ENCODE peak calls at places on chromosomes 11 and 22, in five cellular contexts. Y, J, N, T and U are unnamed samples. For H3K9me2 and H3K4me1, the result is how much of the 10 kb centered on the place peaks cover.

GRCh38 chr11:31808721-31809542 is 2.2 kb downstream of the PAX6 start:
- DNase-seq in Y (peak), J (no peak), N (peak), T (no peak), U (no peak)

GRCh38 chr22:20988573-20989322 is 6.7 kb downstream of the LZTR1 start:
- DNase-seq in Y (peak), J (no peak), N (no peak), T (no peak), U (no peak)

GRCh38 chr11:80958414-80958813 is 1517.6 kb upstream of the TENM4 start:
- DNase-seq in Y (no peak), J (peak), N (peak), T (no peak), U (no peak)

GRCh38 chr11:118961591-118961990 is 5.5 kb downstream of the UPK2 start:
- DNase-seq in Y (peak), J (no peak), N (no peak), T (no peak), U (no peak)

GRCh38 chr11:88179141-88179540 is 3.9 kb upstream of the RAB38 start:
- DNase-seq in Y (no peak), J (peak), N (peak), T (no peak), U (no peak)

GRCh38 chr11:5922749-5923426 is 19.2 kb upstream of the OR56A3 start:
- DNase-seq in Y (no peak), J (peak), N (peak), T (peak), U (no peak)

GRCh38 chr11:107385361-107385982 is 72.2 kb downstream of the CWF19L2 start:
- DNase-seq in Y (no peak), J (peak), N (peak), T (peak), U (no peak)

GRCh38 chr11:129352627-129353026 is 23.0 kb upstream of the BARX2 start:
- DNase-seq in Y (no peak), J (no peak), N (no peak), T (no peak), U (peak)

GRCh38 chr11:26201411-26201810 is 130.5 kb upstream of the ANO3 start:
- DNase-seq in Y (no peak), J (peak), N (peak), T (no peak), U (no peak)

DNA sequence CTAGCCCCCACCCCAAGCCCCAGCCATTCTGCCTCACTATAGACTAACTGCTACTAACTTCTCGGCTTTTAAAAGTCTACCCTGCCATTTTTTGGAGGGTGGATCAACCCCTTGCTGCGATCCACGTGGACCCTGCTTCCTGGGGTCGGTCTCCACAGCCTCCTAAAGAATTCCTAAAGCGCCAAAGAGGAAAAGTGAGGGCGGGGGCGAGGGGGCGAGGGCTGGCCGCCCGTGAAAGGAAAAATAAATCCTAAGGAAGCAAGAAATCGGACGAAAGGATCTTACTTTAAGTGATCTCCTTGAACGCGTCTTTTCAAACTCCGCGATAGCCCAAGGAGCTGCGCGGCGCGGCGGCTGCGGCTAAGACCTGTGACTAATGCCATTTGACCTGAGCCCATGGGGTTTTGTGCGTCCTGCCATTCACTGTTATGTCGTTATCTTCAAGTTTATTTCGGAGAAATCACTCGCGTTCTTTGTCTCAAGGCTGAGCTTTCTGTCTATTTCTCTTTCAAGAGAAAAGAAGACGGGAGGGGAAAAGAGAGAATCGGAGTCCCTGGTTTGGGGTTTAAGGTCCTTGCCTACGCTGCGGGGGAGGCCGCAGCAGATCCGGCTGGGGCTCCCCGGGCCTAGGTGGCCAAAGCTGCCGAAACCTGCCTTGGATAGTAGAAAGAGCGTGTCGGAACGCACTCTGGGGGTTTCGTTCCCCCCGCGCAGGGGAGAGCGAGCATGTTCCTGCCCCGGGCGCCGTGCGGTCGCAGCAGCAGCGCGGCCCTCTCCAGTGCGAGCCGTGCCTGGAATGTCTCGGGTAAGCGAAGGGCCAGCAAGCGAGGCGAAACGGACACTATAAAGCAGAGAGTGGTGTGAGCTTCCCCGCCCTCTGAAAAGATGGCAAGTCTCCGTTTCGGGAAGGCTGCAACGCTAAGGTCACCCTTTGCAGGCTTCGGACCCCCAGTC is 2.8 kb upstream of the DBX1 start:
- DNase-seq in Y (peak), J (peak), N (no peak), T (no peak), U (no peak)
- TF ChIP-seq EZH2 in Y (peak), J (peak), N (no peak), T (no peak), U (no peak)

GRCh38 chr11:92671081-92671480 is 298.4 kb upstream of the MTNR1B start:
- DNase-seq in Y (no peak), J (no peak), N (no peak), T (no peak), U (no peak)

GRCh38 chr11:92662580-92662979 is 306.9 kb upstream of the MTNR1B start:
- DNase-seq in Y (no peak), J (no peak), N (no peak), T (no peak), U (no peak)

GRCh38 chr11:92670293-92670890 is 299.1 kb upstream of the MTNR1B start:
- DNase-seq in Y (peak), J (no peak), N (no peak), T (no peak), U (no peak)

GRCh38 chr11:92663539-92663938 is 305.9 kb upstream of the MTNR1B start:
- DNase-seq in Y (no peak), J (peak), N (no peak), T (no peak), U (no peak)

DNA sequence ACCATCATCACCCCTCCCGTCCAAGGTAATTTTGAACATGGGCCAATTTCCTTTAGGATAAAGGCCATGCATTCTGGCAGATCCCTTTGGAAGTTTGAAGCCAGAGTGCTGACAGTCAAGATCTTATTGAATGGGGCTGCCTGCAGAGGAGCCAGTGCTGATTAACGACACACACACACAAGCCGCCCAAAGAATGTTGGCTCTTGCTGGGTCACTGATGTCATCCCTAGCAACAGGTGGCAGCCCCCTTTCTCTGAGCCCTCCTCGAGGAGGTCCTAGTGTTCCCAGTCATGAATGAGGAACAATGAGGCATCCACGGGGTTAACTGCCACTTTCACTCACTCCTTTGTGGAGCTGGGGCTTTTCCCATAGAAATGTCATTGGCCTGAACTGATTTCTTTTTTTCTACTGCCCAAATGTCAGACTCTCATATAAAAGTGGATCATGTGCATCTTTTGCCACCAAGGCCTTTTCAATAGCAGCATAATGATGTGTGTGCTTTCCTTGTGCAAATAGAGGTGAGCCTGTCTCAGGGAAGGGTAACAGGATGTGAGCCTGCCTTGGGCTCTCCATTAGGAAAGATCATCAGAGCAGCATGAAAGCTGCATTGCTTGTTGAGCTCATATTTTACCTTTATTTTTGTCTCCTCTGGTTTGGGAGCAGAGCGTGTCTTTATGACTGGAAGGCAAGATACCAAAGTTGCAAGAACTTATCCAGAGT is 301.8 kb upstream of the MTNR1B start:
- DNase-seq in Y (peak), J (no peak), N (no peak), T (no peak), U (no peak)
- H3K9me2 ChIP-seq in Y (under half), J (under half), N (under half), T (under half), U (under half)

GRCh38 chr11:65430406-65431217 is 8.0 kb downstream of the NEAT1 start:
- DNase-seq in Y (no peak), J (peak), N (peak), T (no peak), U (peak)

GRCh38 chr11:65431452-65432132 is 9.0 kb downstream of the NEAT1 start:
- DNase-seq in Y (no peak), J (peak), N (no peak), T (no peak), U (peak)

GRCh38 chr11:65428578-65429068 is 6.0 kb downstream of the NEAT1 start:
- DNase-seq in Y (peak), J (no peak), N (no peak), T (no peak), U (no peak)

GRCh38 chr11:65429069-65429681 is 6.6 kb downstream of the NEAT1 start:
- DNase-seq in Y (peak), J (peak), N (peak), T (no peak), U (no peak)

DNA sequence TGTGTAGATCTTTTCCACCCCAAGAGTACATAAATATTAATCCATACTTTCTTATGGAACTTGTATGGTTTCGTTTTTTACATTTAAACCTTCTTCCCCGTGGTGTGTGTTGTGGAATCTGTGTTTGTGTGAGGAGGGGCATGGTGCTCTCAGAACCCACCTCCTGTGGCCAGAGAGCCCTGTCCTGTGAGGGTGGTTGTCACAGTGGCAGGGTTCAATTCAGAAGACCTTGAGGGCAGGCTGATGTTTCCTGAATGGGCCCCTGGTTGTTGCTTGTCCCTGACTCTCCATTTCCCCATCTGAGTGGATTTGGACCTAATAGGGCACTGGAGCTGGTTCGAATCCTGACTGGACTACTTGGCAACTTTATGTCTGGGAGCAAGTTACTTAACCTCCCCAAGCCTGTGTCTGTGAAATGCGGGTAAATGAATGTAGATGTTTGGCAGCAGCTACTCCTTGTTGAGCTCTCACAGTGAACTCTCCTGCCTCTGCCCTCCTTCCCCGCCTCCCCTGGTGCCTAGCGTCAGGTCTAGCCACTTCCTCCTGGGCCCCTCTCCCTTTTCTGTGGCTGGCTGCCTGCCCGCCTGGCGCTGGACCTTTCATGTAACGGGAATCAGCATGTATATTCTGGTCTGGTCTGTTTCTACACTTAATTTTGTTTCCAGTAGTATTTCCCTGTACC is 7.3 kb downstream of the NEAT1 start:
- DNase-seq in Y (peak), J (peak), N (peak), T (no peak), U (peak)
- H3K4me1 ChIP-seq in Y (under half), J (under half), N (under half), T (under half), U (half or more)

GRCh38 chr22:41914611-41915034 is 251 bp downstream of the SHISA8 start:
- DNase-seq in Y (no peak), J (no peak), N (no peak), T (no peak), U (no peak)

GRCh38 chr22:41912338-41913039 is 2.4 kb downstream of the SHISA8 start:
- DNase-seq in Y (no peak), J (no peak), N (no peak), T (no peak), U (no peak)

GRCh38 chr22:41911292-41911611 is 3.6 kb downstream of the SHISA8 start:
- DNase-seq in Y (no peak), J (no peak), N (no peak), T (no peak), U (no peak)

GRCh38 chr22:41913842-41914534 is 886 bp downstream of the SHISA8 start:
- DNase-seq in Y (peak), J (peak), N (no peak), T (no peak), U (no peak)

DNA sequence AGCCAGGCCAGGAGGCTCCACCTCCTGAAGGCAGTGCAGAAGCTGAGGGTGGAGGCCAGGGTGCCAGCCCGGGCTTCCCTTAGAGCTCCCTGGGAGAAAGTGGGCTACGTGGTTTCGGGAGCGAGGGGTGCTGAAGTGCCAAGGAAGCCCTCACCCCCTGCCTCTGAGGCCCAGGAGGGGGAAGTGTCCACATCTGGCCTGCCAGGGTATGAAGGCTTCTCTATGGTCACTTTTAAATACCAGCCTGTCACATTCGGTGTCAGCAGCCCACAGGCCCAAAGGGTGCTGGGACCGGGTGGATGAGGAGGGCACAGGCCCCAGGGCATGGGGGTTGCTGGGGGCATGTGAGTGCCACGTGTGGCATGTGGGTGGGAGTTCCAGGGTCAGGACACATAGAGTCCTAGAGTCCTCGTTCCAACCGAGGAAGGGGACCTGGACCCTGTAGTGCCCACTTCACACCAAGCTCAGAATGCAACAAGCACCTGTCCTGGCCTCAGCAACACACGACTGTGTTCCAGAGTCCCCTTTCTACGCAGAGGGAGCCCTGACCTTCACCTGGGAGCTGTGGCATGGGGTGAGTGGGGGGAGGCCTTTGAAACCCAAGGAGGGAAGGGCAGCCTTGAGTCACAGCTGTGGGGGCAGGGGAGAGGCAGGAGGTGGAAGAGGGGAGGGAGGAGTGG is 1.7 kb downstream of the SHISA8 start:
- DNase-seq in Y (no peak), J (no peak), N (no peak), T (no peak), U (no peak)
- TF ChIP-seq EZH2 in Y (peak), J (no peak), N (no peak), T (no peak), U (no peak)

GRCh38 chr11:46387456-46387855 is 4.1 kb downstream of the CHRM4 start:
- DNase-seq in Y (no peak), J (no peak), N (no peak), T (no peak), U (no peak)
- H3K9me2 ChIP-seq in Y (under half), J (under half), N (under half), T (under half), U (under half)